ENCODE peak calls at places on chromosomes 13 and 19, in eight cellular contexts. Q is omental fat pad, V is bronchial epithelial cell, Z is tibial artery, P is retinal pigment epithelial cell, N is Caco-2, G is H9, E is upper lobe of left lung. D is an unnamed sample.

GRCh38 chr19:48842744-48843162 is 6.5 kb upstream of the HSD17B14 start:
- DNase-seq in Q (no peak), V (peak; percentile 36), Z (no peak), P (no peak), N (peak; percentile 76), G (peak; percentile 71), E (no peak), D (no peak)

GRCh38 chr13:98922306-98922705 is 55.6 kb downstream of the DOCK9 start:
- DNase-seq in Q (no peak), V (no peak), Z (no peak), P (no peak), N (no peak), G (no peak), E (no peak), D (no peak)

GRCh38 chr13:37067874-37068273 is 8.4 kb upstream of the SUPT20H start:
- DNase-seq in Q (no peak), V (no peak), Z (no peak), P (no peak), N (no peak), G (no peak), E (no peak), D (no peak)

GRCh38 chr13:64718116-64718515 is 2512.0 kb downstream of the PCDH9 start:
- DNase-seq in Q (no peak), V (no peak), Z (no peak), P (no peak), N (no peak), G (no peak), E (no peak), D (no peak)

GRCh38 chr19:29323046-29323971 is 110.4 kb upstream of the UQCRFS1 start:
- DNase-seq in Q (no peak), V (no peak), Z (no peak), P (no peak), N (no peak), G (peak; percentile 4), E (no peak), D (no peak)

GRCh38 chr19:49413348-49413747 is 9.9 kb downstream of the PTH2 start:
- DNase-seq in Q (no peak), V (no peak), Z (no peak), P (no peak), N (no peak), G (no peak), E (no peak), D (no peak)

GRCh38 chr13:86882835-86883234 is 788.3 kb upstream of the SLITRK5 start:
- DNase-seq in Q (no peak), V (no peak), Z (no peak), P (no peak), N (no peak), G (no peak), E (no peak), D (no peak)

GRCh38 chr19:13859361-13859880 is 17.5 kb upstream of the NANOS3 start:
- DNase-seq in Q (no peak), V (no peak), Z (no peak), P (no peak), N (no peak), G (no peak), E (no peak), D (no peak)

DNA sequence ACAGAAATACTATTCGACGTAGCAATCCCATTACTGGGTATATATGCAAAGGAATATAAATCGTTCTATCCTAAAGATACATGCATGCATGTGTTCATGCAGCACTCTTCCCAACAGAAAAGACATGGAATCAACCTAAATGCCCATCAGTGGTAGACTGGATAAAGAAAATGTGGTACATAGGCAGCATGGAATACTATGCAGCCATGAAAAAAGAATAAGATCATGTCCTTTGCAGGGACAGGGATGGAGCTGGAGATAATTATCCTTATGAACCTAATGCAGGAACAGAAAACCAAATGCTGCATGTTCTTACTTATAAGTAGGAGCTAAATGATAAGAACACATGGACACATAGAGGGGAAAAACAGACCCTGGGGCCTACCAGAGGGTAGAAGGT is 89.3 kb downstream of the UBL3 start:
- DNase-seq in Q (no peak), V (no peak), Z (no peak), P (no peak), N (no peak), G (no peak), E (no peak), D (no peak)
- TF ChIP-seq CTCF in Q (no peak), V (no peak), Z (no peak), P (no peak), N (no peak), G (no peak), E (no peak), D (no peak)

GRCh38 chr13:112875627-112876026 is 93.4 kb upstream of the MCF2L start:
- DNase-seq in Q (no peak), V (no peak), Z (no peak), P (no peak), N (no peak), G (no peak), E (no peak), D (no peak)

GRCh38 chr13:112873851-112874750 is 94.9 kb upstream of the MCF2L start:
- DNase-seq in Q (peak; percentile 90), V (peak; percentile 34), Z (peak; percentile 82), P (no peak), N (peak; percentile 87), G (peak; percentile 83), E (peak; percentile 77), D (peak; percentile 86)

GRCh38 chr13:112876305-112877000 is 92.6 kb upstream of the MCF2L start:
- DNase-seq in Q (no peak), V (no peak), Z (no peak), P (no peak), N (no peak), G (no peak), E (peak; percentile 7), D (no peak)

GRCh38 chr13:112877066-112877465 is 91.9 kb upstream of the MCF2L start:
- DNase-seq in Q (no peak), V (no peak), Z (no peak), P (no peak), N (no peak), G (no peak), E (peak; percentile 17), D (no peak)

GRCh38 chr13:112874751-112875300 is 94.2 kb upstream of the MCF2L start:
- DNase-seq in Q (no peak), V (no peak), Z (no peak), P (no peak), N (no peak), G (no peak), E (no peak), D (no peak)
- TF ChIP-seq CTCF in Q (no peak), V (no peak), Z (no peak), P (no peak), N (no peak), G (no peak), E (no peak), D (peak; percentile 33)

GRCh38 chr19:31448221-31448657 is 99.0 kb upstream of the TSHZ3 start:
- DNase-seq in Q (no peak), V (peak; percentile 40), Z (no peak), P (peak; percentile 6), N (no peak), G (no peak), E (peak; percentile 26), D (peak; percentile 53)
- TF ChIP-seq CTCF in Q (no peak), V (no peak), Z (no peak), P (no peak), N (no peak), G (no peak), E (no peak), D (no peak)

DNA sequence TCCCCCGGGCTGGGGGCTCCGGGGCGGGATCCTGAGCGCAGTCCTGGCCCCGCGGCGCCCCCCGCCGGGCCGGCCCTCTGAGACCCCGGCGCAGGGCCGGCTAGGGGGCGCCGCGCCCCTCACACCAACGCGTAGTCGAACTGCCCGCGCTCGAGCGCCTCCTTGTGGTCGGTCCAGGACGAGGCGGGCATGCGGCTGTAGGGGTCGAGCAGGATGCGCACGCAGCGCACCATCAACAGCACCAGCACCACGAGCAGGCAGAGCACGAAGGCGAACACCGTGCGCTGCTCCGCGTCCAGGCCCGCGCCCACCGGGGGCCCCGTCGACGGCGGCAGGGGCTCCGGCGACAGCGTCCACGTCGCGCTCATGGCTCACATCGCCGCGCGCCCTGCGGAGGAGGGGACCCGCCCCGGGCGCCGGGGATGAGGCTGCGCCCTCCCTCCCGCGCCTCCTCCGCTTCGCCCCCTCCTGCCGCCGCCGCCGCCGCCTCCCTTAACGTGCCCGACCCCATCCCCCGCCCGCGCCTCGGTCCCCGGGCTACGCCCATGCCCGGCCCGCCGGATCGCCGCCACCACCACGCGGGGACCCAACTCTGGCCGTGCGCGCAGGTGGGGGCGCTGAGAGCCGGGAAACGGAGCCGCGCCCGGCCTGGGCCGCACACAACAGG is 631 bp downstream of the CTXN1 start:
- DNase-seq in Q (peak; percentile 82), V (peak; percentile 35), Z (peak; percentile 81), P (no peak), N (peak; percentile 85), G (peak; percentile 94), E (peak; percentile 73), D (peak; percentile 92)
- TF ChIP-seq CTCF in Q (peak; percentile 53), V (peak; percentile 87), Z (peak; percentile 66), P (peak; percentile 81), N (peak; percentile 84), G (peak; percentile 99), E (peak; percentile 71), D (peak; percentile 92)

GRCh38 chr19:23686622-23687423 is at the start of gene ZNF675:
- DNase-seq in Q (peak; percentile 74), V (peak; percentile 84), Z (peak; percentile 95), P (peak; percentile 78), N (peak; percentile 88), G (peak; percentile 96), E (peak; percentile 95), D (peak; percentile 85)
- TF ChIP-seq CTCF in Q (no peak), V (peak; percentile 5), Z (no peak), P (peak; percentile 14), N (no peak), G (no peak), E (no peak), D (no peak)

DNA sequence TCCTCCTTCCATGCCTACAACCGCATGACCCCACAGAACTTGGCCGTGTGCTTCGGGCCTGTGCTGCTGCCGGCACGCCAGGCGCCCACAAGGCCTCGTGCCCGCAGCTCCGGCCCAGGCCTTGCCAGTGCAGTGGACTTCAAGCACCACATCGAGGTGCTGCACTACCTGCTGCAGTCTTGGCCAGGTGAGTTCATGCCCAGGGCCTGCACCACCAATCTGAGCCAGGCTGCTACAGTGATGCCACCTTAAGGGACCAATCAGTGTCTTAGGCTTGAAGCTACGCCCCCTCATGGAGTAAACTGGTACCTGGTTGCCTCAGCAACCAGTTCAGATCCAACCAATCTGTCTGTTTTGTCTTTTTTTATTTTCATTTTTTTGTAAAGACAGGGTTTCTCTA is 5.2 kb downstream of the SYDE1 start:
- DNase-seq in Q (no peak), V (peak; percentile 42), Z (no peak), P (no peak), N (no peak), G (peak; percentile 77), E (no peak), D (no peak)
- TF ChIP-seq CTCF in Q (no peak), V (no peak), Z (no peak), P (no peak), N (no peak), G (no peak), E (no peak), D (no peak)

GRCh38 chr13:40564342-40564997 is 102.0 kb downstream of the FOXO1 start:
- DNase-seq in Q (no peak), V (no peak), Z (no peak), P (no peak), N (no peak), G (no peak), E (no peak), D (no peak)
- TF ChIP-seq CTCF in Q (no peak), V (no peak), Z (no peak), P (peak; percentile 18), N (peak; percentile 21), G (peak; percentile 28), E (no peak), D (no peak)